ENCODE peak calls at places on chromosomes 3 and 15, in six cellular contexts. One of them, this sample, is unnamed.

GRCh38 chr3:75294124-75294523 is 370.0 kb upstream of the FRG2C start:
- DNase-seq in mesenchymal stem cell: peak
- DNase-seq in IMR-90: peak
- DNase-seq in H1: peak
- DNase-seq in trophoblast cell: peak
- DNase-seq in neuronal stem cell: peak
- DNase-seq in this sample: peak

GRCh38 chr3:151896662-151897012 is 23.2 kb downstream of the SUCNR1 start:
- DNase-seq in neuronal stem cell: no peak
- DNase-seq in IMR-90: no peak
- DNase-seq in H1: no peak
- DNase-seq in trophoblast cell: peak
- DNase-seq in mesenchymal stem cell: no peak
- DNase-seq in this sample: no peak

GRCh38 chr3:171432548-171432947 is 27.7 kb downstream of the TNIK start:
- DNase-seq in IMR-90: no peak
- DNase-seq in neuronal stem cell: no peak
- DNase-seq in trophoblast cell: no peak
- DNase-seq in H1: no peak
- DNase-seq in mesenchymal stem cell: no peak
- DNase-seq in this sample: no peak

GRCh38 chr15:67174864-67175573 is 79.4 kb downstream of the AAGAB start:
- DNase-seq in H1: no peak
- DNase-seq in neuronal stem cell: no peak
- DNase-seq in IMR-90: peak
- DNase-seq in mesenchymal stem cell: peak
- DNase-seq in trophoblast cell: peak
- DNase-seq in this sample: no peak

GRCh38 chr3:34777361-34777760 is 862.0 kb upstream of the ARPP21 start:
- DNase-seq in mesenchymal stem cell: no peak
- DNase-seq in H1: no peak
- DNase-seq in neuronal stem cell: no peak
- DNase-seq in IMR-90: no peak
- DNase-seq in trophoblast cell: no peak
- DNase-seq in this sample: no peak

GRCh38 chr15:45112592-45113379 is 1.2 kb downstream of the DUOX2 start:
- DNase-seq in IMR-90: no peak
- DNase-seq in trophoblast cell: no peak
- DNase-seq in H1: peak
- DNase-seq in neuronal stem cell: no peak
- DNase-seq in mesenchymal stem cell: no peak
- DNase-seq in this sample: peak

GRCh38 chr15:74614744-74615312 is 808 bp upstream of the CLK3 start:
- DNase-seq in mesenchymal stem cell: peak
- DNase-seq in H1: no peak
- DNase-seq in trophoblast cell: peak
- DNase-seq in IMR-90: peak
- DNase-seq in neuronal stem cell: no peak
- DNase-seq in this sample: peak

GRCh38 chr15:31013863-31014607 is 22.6 kb upstream of the MTMR10 start:
- DNase-seq in H1: no peak
- DNase-seq in neuronal stem cell: no peak
- DNase-seq in IMR-90: no peak
- DNase-seq in mesenchymal stem cell: no peak
- DNase-seq in trophoblast cell: peak
- DNase-seq in this sample: no peak

GRCh38 chr3:177589041-177589650 is 391.9 kb upstream of the TBL1XR1 start:
- DNase-seq in IMR-90: no peak
- DNase-seq in mesenchymal stem cell: no peak
- DNase-seq in neuronal stem cell: no peak
- DNase-seq in trophoblast cell: no peak
- DNase-seq in H1: no peak
- DNase-seq in this sample: no peak

GRCh38 chr15:69435980-69436379 is 16.6 kb upstream of the RPLP1 start:
- DNase-seq in H1: no peak
- DNase-seq in IMR-90: no peak
- DNase-seq in trophoblast cell: no peak
- DNase-seq in mesenchymal stem cell: no peak
- DNase-seq in neuronal stem cell: no peak
- DNase-seq in this sample: no peak
- H4K91ac ChIP-seq in H1: no peak
- H4K91ac ChIP-seq in IMR-90: no peak
- H4K91ac ChIP-seq in trophoblast cell: no peak
- H4K91ac ChIP-seq in mesenchymal stem cell: no peak
- H4K91ac ChIP-seq in neuronal stem cell: no peak
- H4K91ac ChIP-seq in this sample: no peak

GRCh38 chr3:17336291-17336690 is 406.1 kb downstream of the TBC1D5 start:
- DNase-seq in neuronal stem cell: no peak
- DNase-seq in IMR-90: no peak
- DNase-seq in mesenchymal stem cell: no peak
- DNase-seq in trophoblast cell: no peak
- DNase-seq in H1: no peak
- DNase-seq in this sample: no peak

GRCh38 chr3:17329932-17330331 is 412.5 kb downstream of the TBC1D5 start:
- DNase-seq in H1: no peak
- DNase-seq in trophoblast cell: no peak
- DNase-seq in neuronal stem cell: no peak
- DNase-seq in IMR-90: no peak
- DNase-seq in mesenchymal stem cell: no peak
- DNase-seq in this sample: no peak

GRCh38 chr3:17333446-17333845 is 409.0 kb downstream of the TBC1D5 start:
- DNase-seq in neuronal stem cell: no peak
- DNase-seq in IMR-90: no peak
- DNase-seq in trophoblast cell: no peak
- DNase-seq in mesenchymal stem cell: no peak
- DNase-seq in H1: no peak
- DNase-seq in this sample: no peak

GRCh38 chr3:17333893-17334292 is 408.5 kb downstream of the TBC1D5 start:
- DNase-seq in H1: no peak
- DNase-seq in neuronal stem cell: no peak
- DNase-seq in IMR-90: no peak
- DNase-seq in mesenchymal stem cell: no peak
- DNase-seq in trophoblast cell: no peak
- DNase-seq in this sample: no peak

DNA sequence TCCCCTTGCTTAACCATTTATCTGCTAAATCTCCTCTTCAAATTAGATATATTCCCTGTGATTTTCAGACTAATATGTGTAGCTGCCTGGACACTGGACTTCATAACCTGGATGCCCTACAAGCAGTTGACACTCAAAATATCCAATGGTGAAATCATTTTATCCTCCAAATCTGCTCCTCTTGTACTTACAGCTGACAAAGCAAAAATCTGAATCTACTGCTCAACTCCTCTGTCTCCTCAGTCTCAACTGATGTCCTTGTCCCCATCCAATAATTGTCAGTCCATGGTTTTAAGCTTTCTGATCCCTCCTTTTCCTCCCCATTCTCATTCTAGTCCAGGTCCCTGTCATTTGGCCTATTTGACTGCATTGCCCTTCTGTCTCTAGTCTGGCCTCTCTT is 411.8 kb downstream of the TBC1D5 start:
- DNase-seq in mesenchymal stem cell: no peak
- DNase-seq in trophoblast cell: no peak
- DNase-seq in neuronal stem cell: no peak
- DNase-seq in IMR-90: no peak
- DNase-seq in H1: no peak
- DNase-seq in this sample: no peak
- H4K91ac ChIP-seq in mesenchymal stem cell: no peak
- H4K91ac ChIP-seq in trophoblast cell: no peak
- H4K91ac ChIP-seq in neuronal stem cell: no peak
- H4K91ac ChIP-seq in IMR-90: no peak
- H4K91ac ChIP-seq in H1: no peak
- H4K91ac ChIP-seq in this sample: no peak

DNA sequence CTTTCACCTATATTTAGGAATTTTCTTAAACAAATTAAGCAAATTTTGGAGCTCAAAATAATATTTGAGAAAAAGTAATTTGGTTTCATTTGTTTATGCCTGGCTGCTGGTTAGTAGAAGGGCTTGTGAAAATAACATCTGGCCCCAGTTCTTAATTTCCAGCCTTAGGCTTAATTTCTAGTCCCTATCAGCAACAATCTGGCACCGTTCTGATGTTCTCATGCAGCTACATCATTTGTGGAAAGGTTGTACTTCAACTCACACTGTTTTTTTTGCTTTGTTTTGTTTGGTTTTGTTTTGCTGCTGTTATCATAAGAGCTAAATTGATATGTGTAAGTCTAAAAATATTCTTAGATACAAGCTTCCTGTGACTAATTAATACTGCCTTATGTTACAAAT is 8.8 kb downstream of the CPA3 start:
- DNase-seq in H1: no peak
- DNase-seq in trophoblast cell: no peak
- DNase-seq in IMR-90: peak
- DNase-seq in neuronal stem cell: no peak
- DNase-seq in mesenchymal stem cell: no peak
- DNase-seq in this sample: no peak
- H4K91ac ChIP-seq in H1: no peak
- H4K91ac ChIP-seq in trophoblast cell: no peak
- H4K91ac ChIP-seq in IMR-90: no peak
- H4K91ac ChIP-seq in neuronal stem cell: no peak
- H4K91ac ChIP-seq in mesenchymal stem cell: no peak
- H4K91ac ChIP-seq in this sample: no peak

GRCh38 chr3:154657265-154657664 is 227.3 kb upstream of the GPR149 start:
- DNase-seq in H1: no peak
- DNase-seq in trophoblast cell: no peak
- DNase-seq in IMR-90: no peak
- DNase-seq in neuronal stem cell: no peak
- DNase-seq in mesenchymal stem cell: no peak
- DNase-seq in this sample: no peak
- H4K91ac ChIP-seq in H1: no peak
- H4K91ac ChIP-seq in trophoblast cell: no peak
- H4K91ac ChIP-seq in IMR-90: no peak
- H4K91ac ChIP-seq in neuronal stem cell: no peak
- H4K91ac ChIP-seq in mesenchymal stem cell: no peak
- H4K91ac ChIP-seq in this sample: no peak

GRCh38 chr3:53597136-53597915 is 102.9 kb downstream of the CACNA1D start:
- DNase-seq in mesenchymal stem cell: no peak
- DNase-seq in H1: no peak
- DNase-seq in trophoblast cell: no peak
- DNase-seq in IMR-90: no peak
- DNase-seq in neuronal stem cell: no peak
- DNase-seq in this sample: no peak

GRCh38 chr3:53602866-53603265 is 108.5 kb downstream of the CACNA1D start:
- DNase-seq in trophoblast cell: peak
- DNase-seq in IMR-90: no peak
- DNase-seq in mesenchymal stem cell: no peak
- DNase-seq in H1: no peak
- DNase-seq in neuronal stem cell: no peak
- DNase-seq in this sample: no peak

GRCh38 chr3:53595660-53596059 is 101.2 kb downstream of the CACNA1D start:
- DNase-seq in neuronal stem cell: no peak
- DNase-seq in trophoblast cell: no peak
- DNase-seq in mesenchymal stem cell: no peak
- DNase-seq in IMR-90: no peak
- DNase-seq in H1: no peak
- DNase-seq in this sample: no peak

GRCh38 chr3:53604232-53604631 is 109.8 kb downstream of the CACNA1D start:
- DNase-seq in IMR-90: no peak
- DNase-seq in mesenchymal stem cell: no peak
- DNase-seq in H1: no peak
- DNase-seq in trophoblast cell: no peak
- DNase-seq in neuronal stem cell: no peak
- DNase-seq in this sample: no peak

DNA sequence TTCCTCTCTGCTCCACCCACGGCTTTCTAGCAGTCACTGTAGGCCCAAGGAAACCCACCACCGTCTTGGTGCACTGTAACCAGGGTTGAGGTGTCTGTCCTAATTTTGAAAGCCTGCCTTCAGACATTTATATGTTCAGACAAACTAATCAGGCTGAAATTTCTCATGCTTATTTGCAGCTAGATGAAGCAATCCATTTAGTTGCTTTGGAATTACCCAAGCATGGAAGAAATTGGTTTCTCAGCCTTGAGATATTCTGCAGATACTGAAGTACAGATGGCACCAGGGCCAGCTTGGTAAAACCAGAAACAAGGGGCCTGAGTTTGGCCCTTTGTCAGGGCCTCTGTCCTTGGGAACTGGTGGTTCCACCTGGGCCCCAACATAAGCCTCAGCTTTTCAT is 105.4 kb downstream of the CACNA1D start:
- DNase-seq in IMR-90: no peak
- DNase-seq in trophoblast cell: no peak
- DNase-seq in neuronal stem cell: no peak
- DNase-seq in H1: no peak
- DNase-seq in mesenchymal stem cell: no peak
- DNase-seq in this sample: no peak
- H4K91ac ChIP-seq in IMR-90: no peak
- H4K91ac ChIP-seq in trophoblast cell: no peak
- H4K91ac ChIP-seq in neuronal stem cell: no peak
- H4K91ac ChIP-seq in H1: no peak
- H4K91ac ChIP-seq in mesenchymal stem cell: no peak
- H4K91ac ChIP-seq in this sample: no peak

DNA sequence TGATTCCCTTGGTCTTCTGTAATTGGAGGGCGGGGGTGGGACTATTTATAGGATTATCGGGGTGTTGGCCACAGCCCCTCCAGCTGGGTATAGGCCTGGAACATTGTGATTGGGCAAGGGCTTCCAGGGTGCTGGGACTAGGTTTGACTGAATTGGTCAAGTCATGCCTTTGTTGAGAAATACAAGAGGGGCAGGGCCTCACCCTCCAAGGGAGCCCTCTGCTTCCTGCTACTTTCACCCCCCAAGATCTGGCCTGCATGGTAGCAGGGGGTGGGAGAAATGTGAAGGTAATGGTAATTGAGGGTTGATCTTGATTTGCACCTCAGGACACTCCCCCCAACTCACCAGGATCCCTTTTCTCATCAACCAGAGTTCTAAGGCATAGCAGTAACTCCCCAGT is 25.2 kb downstream of the TRIM71 start:
- DNase-seq in H1: no peak
- DNase-seq in trophoblast cell: no peak
- DNase-seq in IMR-90: no peak
- DNase-seq in neuronal stem cell: no peak
- DNase-seq in mesenchymal stem cell: no peak
- DNase-seq in this sample: peak
- H4K91ac ChIP-seq in H1: no peak
- H4K91ac ChIP-seq in trophoblast cell: no peak
- H4K91ac ChIP-seq in IMR-90: no peak
- H4K91ac ChIP-seq in neuronal stem cell: no peak
- H4K91ac ChIP-seq in mesenchymal stem cell: no peak
- H4K91ac ChIP-seq in this sample: no peak

GRCh38 chr15:29727871-29728270 is 94.4 kb downstream of the TJP1 start:
- DNase-seq in trophoblast cell: no peak
- DNase-seq in neuronal stem cell: no peak
- DNase-seq in H1: no peak
- DNase-seq in mesenchymal stem cell: no peak
- DNase-seq in IMR-90: no peak
- DNase-seq in this sample: no peak

GRCh38 chr15:29731865-29732264 is 90.4 kb downstream of the TJP1 start:
- DNase-seq in IMR-90: peak
- DNase-seq in trophoblast cell: no peak
- DNase-seq in mesenchymal stem cell: no peak
- DNase-seq in H1: no peak
- DNase-seq in neuronal stem cell: no peak
- DNase-seq in this sample: no peak

GRCh38 chr15:29724026-29724425 is 98.2 kb downstream of the TJP1 start:
- DNase-seq in mesenchymal stem cell: no peak
- DNase-seq in IMR-90: no peak
- DNase-seq in neuronal stem cell: no peak
- DNase-seq in trophoblast cell: no peak
- DNase-seq in H1: no peak
- DNase-seq in this sample: no peak

GRCh38 chr15:29728418-29728817 is 93.8 kb downstream of the TJP1 start:
- DNase-seq in trophoblast cell: no peak
- DNase-seq in IMR-90: no peak
- DNase-seq in H1: no peak
- DNase-seq in mesenchymal stem cell: no peak
- DNase-seq in neuronal stem cell: no peak
- DNase-seq in this sample: no peak

GRCh38 chr15:29726553-29726952 is 95.7 kb downstream of the TJP1 start:
- DNase-seq in trophoblast cell: no peak
- DNase-seq in mesenchymal stem cell: no peak
- DNase-seq in IMR-90: no peak
- DNase-seq in neuronal stem cell: no peak
- DNase-seq in H1: no peak
- DNase-seq in this sample: no peak
- H4K91ac ChIP-seq in trophoblast cell: no peak
- H4K91ac ChIP-seq in mesenchymal stem cell: no peak
- H4K91ac ChIP-seq in IMR-90: no peak
- H4K91ac ChIP-seq in neuronal stem cell: no peak
- H4K91ac ChIP-seq in H1: no peak
- H4K91ac ChIP-seq in this sample: no peak

This sample was measured in H9.